ENCODE peak calls at places on chromosome 3, in nine cellular contexts. A is CD8-positive, alpha-beta T cell; H is lung; W is testis; U is fibroblast of lung; B is sigmoid colon; I is heart left ventricle; T is prostate gland; E is transverse colon. P is an unnamed sample.

GRCh38 chr3:146275476-146275875 is 24.6 kb upstream of the PLSCR4 start:
- DNase-seq in A (no peak), H (no peak), W (no peak), U (no peak), B (no peak), I (no peak), T (no peak), E (no peak), P (no peak)

GRCh38 chr3:125059488-125060245 is 3.9 kb upstream of the HEG1 start:
- DNase-seq in A (no peak), H (no peak), W (no peak), U (peak; percentile 50), B (no peak), I (no peak), T (no peak), E (no peak), P (no peak)

GRCh38 chr3:155548194-155548593 is 196.7 kb downstream of the PLCH1 start:
- DNase-seq in A (no peak), H (no peak), W (no peak), U (peak; percentile 31), B (no peak), I (no peak), T (no peak), E (no peak), P (no peak)

GRCh38 chr3:111954228-111954990 is 24.4 kb upstream of the ABHD10 start:
- DNase-seq in A (no peak), H (no peak), W (no peak), U (peak; percentile 47), B (no peak), I (no peak), T (peak; percentile 23), E (no peak), P (no peak)

GRCh38 chr3:29731050-29731449 is 450.2 kb downstream of the RBMS3 start:
- DNase-seq in A (no peak), H (no peak), W (no peak), U (no peak), B (no peak), I (no peak), T (no peak), E (no peak), P (no peak)

GRCh38 chr3:94317054-94317453 is 254.2 kb downstream of the NSUN3 start:
- DNase-seq in A (no peak), H (no peak), W (no peak), U (no peak), B (no peak), I (no peak), T (no peak), E (no peak), P (no peak)

GRCh38 chr3:156274791-156275190 is 154.4 kb downstream of the KCNAB1 start:
- DNase-seq in A (no peak), H (no peak), W (no peak), U (no peak), B (no peak), I (no peak), T (no peak), E (no peak), P (no peak)

GRCh38 chr3:41508063-41508696 is 308.9 kb downstream of the CTNNB1 start:
- DNase-seq in A (no peak), H (no peak), W (no peak), U (peak; percentile 26), B (no peak), I (no peak), T (no peak), E (no peak), P (no peak)

GRCh38 chr3:179323197-179323901 is 518 bp downstream of the ZNF639 start:
- DNase-seq in A (peak; percentile 20), H (peak; percentile 71), W (peak; percentile 75), U (peak; percentile 69), B (peak; percentile 88), I (peak; percentile 85), T (peak; percentile 64), E (peak; percentile 69), P (peak; percentile 48)

GRCh38 chr3:179324270-179324754 is 1.5 kb downstream of the ZNF639 start:
- DNase-seq in A (no peak), H (no peak), W (no peak), U (peak; percentile 58), B (no peak), I (no peak), T (no peak), E (no peak), P (no peak)

GRCh38 chr3:179322481-179323196 is at the start of gene ZNF639:
- DNase-seq in A (peak; percentile 75), H (peak; percentile 81), W (peak; percentile 88), U (peak; percentile 85), B (peak; percentile 91), I (peak; percentile 89), T (peak; percentile 64), E (peak; percentile 83), P (peak; percentile 32)

GRCh38 chr3:179318876-179319275 is 4.0 kb upstream of the ZNF639 start:
- DNase-seq in A (no peak), H (no peak), W (no peak), U (no peak), B (no peak), I (no peak), T (no peak), E (no peak), P (no peak)

GRCh38 chr3:179321585-179322322 is 1.1 kb upstream of the ZNF639 start:
- DNase-seq in A (no peak), H (no peak), W (peak; percentile 58), U (peak; percentile 36), B (no peak), I (no peak), T (no peak), E (peak; percentile 25), P (no peak)
- TF ChIP-seq CTCF in A (no peak), H (no peak), W (peak; percentile 40), U (peak; percentile 69), B (peak; percentile 44), I (peak; percentile 38), T (peak; percentile 39), E (peak; percentile 30), P (peak; percentile 41)

GRCh38 chr3:99855900-99856299 is 38.2 kb downstream of the CMSS1 start:
- DNase-seq in A (no peak), H (no peak), W (no peak), U (no peak), B (no peak), I (no peak), T (no peak), E (no peak), P (no peak)

GRCh38 chr3:99857278-99857677 is 39.6 kb downstream of the CMSS1 start:
- DNase-seq in A (no peak), H (no peak), W (no peak), U (no peak), B (no peak), I (no peak), T (no peak), E (no peak), P (no peak)

GRCh38 chr3:99858461-99858860 is 40.8 kb downstream of the CMSS1 start:
- DNase-seq in A (no peak), H (no peak), W (no peak), U (no peak), B (no peak), I (no peak), T (no peak), E (no peak), P (no peak)

GRCh38 chr3:99854899-99855298 is 37.2 kb downstream of the CMSS1 start:
- DNase-seq in A (no peak), H (no peak), W (no peak), U (no peak), B (no peak), I (no peak), T (no peak), E (no peak), P (no peak)

DNA sequence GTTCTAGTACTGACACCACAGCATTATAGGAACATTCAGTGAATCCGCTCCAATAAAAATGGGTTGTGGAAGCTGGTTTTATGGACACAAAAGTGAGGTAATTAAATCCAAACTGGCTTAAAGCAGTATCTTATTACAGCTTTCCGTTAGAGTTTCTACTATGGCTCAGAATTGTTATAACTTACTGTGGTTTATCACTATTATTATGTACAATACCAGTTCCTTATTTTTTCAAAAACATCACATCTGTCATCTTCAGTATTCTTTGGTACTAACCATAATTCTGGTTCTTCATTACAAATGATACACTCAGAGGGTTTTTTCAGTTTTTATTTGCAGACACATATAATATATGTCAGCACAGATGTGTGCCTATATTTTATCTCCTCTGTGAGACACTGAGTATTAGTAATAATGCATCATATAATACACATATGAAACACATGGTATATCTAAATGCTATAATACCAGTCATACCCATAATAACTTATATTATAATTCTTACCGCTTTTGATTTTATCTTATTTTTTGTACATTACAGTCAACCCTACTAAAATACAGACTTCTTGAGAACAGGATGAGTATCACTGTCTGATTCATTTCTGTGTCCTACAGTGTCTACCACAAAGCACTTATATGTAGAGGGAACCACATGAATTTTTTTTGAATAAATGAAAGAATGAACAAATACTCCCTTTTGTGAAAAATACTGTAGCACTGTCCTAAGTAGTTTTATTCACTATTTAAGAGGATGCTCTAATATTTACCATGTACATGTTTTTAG is 39.0 kb downstream of the CMSS1 start:
- DNase-seq in A (no peak), H (no peak), W (no peak), U (peak; percentile 45), B (no peak), I (no peak), T (no peak), E (no peak), P (no peak)
- H3K4me1 ChIP-seq in A (no peaks in the 10 kb centered on the region), H (peaks cover 27% of the 10 kb centered on the region), W (no peaks in the 10 kb centered on the region), U (peaks cover 25% of the 10 kb centered on the region), B (peaks cover 84% of the 10 kb centered on the region), I (peaks cover 6% of the 10 kb centered on the region), T (no peaks in the 10 kb centered on the region), E (peaks cover 8% of the 10 kb centered on the region), P (peaks cover 82% of the 10 kb centered on the region)

DNA sequence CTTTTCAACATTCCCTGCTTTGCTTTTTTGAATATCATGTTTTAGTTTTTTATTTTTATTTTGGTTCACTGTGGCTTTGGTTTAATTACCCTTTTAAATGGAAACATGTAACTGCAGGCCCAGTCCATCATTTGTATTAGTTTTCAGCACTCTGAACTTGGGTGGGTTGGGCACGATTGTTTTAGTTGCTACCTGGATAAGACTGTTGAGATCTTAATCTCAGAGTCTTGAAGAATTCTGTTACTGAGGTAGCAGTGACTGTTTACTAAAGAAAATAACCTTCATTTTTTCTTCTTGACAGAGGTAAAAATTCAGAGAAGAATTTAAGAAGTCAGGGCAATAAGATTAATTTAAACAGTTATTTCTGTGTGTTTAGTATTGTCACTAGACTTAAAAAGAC is 15.2 kb downstream of the PLCL2 start:
- DNase-seq in A (no peak), H (no peak), W (no peak), U (no peak), B (no peak), I (no peak), T (no peak), E (no peak), P (no peak)
- H3K27ac ChIP-seq in A (peak overlapping the region; percentile 18), H (no peak overlapping the region), W (no peak overlapping the region), U (no peak overlapping the region), B (no peak overlapping the region), I (peak overlapping the region; percentile 18), T (no peak overlapping the region), E (no peak overlapping the region), P (no peak overlapping the region)

GRCh38 chr3:50412355-50412754 is 53.0 kb upstream of the TMEM115 start:
- DNase-seq in A (no peak), H (no peak), W (no peak), U (no peak), B (no peak), I (no peak), T (no peak), E (no peak), P (no peak)

GRCh38 chr3:50417637-50418033 is 58.3 kb upstream of the TMEM115 start:
- DNase-seq in A (no peak), H (no peak), W (no peak), U (no peak), B (no peak), I (no peak), T (no peak), E (no peak), P (no peak)

GRCh38 chr3:50416736-50417636 is 57.7 kb upstream of the TMEM115 start:
- DNase-seq in A (no peak), H (no peak), W (no peak), U (no peak), B (no peak), I (no peak), T (no peak), E (no peak), P (no peak)

GRCh38 chr3:50415813-50416212 is 56.5 kb upstream of the TMEM115 start:
- DNase-seq in A (no peak), H (no peak), W (no peak), U (no peak), B (no peak), I (no peak), T (no peak), E (no peak), P (no peak)

DNA sequence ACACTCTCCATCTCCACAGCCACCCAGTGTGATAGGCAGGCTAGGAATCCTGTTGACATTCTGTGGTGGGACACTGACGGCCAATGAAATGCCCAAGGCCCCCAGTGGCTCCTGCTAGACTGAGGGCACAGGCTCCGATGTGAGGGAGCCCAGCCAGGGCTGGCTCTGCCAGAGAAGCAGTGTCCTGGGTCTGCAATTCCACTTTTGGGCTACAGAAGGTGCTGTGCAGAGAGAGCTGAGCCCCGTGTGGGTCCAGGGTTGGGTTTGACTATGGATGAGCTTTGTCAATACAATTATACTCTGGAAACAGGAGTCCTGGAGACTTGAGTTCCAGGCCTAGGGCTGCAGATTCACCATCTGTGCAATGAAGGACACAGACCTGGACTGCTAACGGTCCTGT is 55.7 kb upstream of the TMEM115 start:
- DNase-seq in A (no peak), H (no peak), W (no peak), U (no peak), B (no peak), I (no peak), T (no peak), E (no peak), P (no peak)
- TF ChIP-seq CTCF in A (no peak), H (no peak), W (no peak), U (no peak), B (no peak), I (no peak), T (no peak), E (no peak), P (no peak)